ENCODE peak calls at places on chromosomes 6 and 20, in ten cellular contexts. One of them, this sample, is unnamed.

GRCh38 chr6:129863664-129864063 is 2.5 kb upstream of the TMEM244 start:
- DNase-seq in IMR-90: peak
- DNase-seq in kidney epithelial cell: no peak
- DNase-seq in hepatocyte: no peak
- DNase-seq in cardiac fibroblast: peak
- DNase-seq in progenitor cell of endocrine pancreas: no peak
- DNase-seq in tibial artery: no peak
- DNase-seq in fibroblast of mammary gland: peak
- DNase-seq in GM12865: no peak
- DNase-seq in lower lobe of right lung: no peak
- DNase-seq in this sample: no peak

GRCh38 chr20:42981258-42981657 is 208.4 kb downstream of the PTPRT start:
- DNase-seq in progenitor cell of endocrine pancreas: no peak
- DNase-seq in IMR-90: no peak
- DNase-seq in hepatocyte: no peak
- DNase-seq in kidney epithelial cell: no peak
- DNase-seq in tibial artery: no peak
- DNase-seq in fibroblast of mammary gland: no peak
- DNase-seq in lower lobe of right lung: no peak
- DNase-seq in cardiac fibroblast: no peak
- DNase-seq in GM12865: no peak
- DNase-seq in this sample: no peak

GRCh38 chr6:21740719-21741118 is 147.2 kb downstream of the SOX4 start:
- DNase-seq in cardiac fibroblast: peak
- DNase-seq in IMR-90: peak
- DNase-seq in tibial artery: no peak
- DNase-seq in fibroblast of mammary gland: peak
- DNase-seq in kidney epithelial cell: no peak
- DNase-seq in lower lobe of right lung: no peak
- DNase-seq in GM12865: no peak
- DNase-seq in progenitor cell of endocrine pancreas: no peak
- DNase-seq in hepatocyte: no peak
- DNase-seq in this sample: no peak

GRCh38 chr20:20076297-20077065 is 24.1 kb downstream of the CFAP61 start:
- DNase-seq in cardiac fibroblast: peak
- DNase-seq in hepatocyte: peak
- DNase-seq in kidney epithelial cell: no peak
- DNase-seq in tibial artery: no peak
- DNase-seq in fibroblast of mammary gland: peak
- DNase-seq in lower lobe of right lung: no peak
- DNase-seq in IMR-90: peak
- DNase-seq in progenitor cell of endocrine pancreas: no peak
- DNase-seq in GM12865: no peak
- DNase-seq in this sample: no peak

GRCh38 chr20:8749986-8750385 is 318.9 kb upstream of the PLCB4 start:
- DNase-seq in tibial artery: no peak
- DNase-seq in GM12865: no peak
- DNase-seq in fibroblast of mammary gland: peak
- DNase-seq in kidney epithelial cell: no peak
- DNase-seq in cardiac fibroblast: peak
- DNase-seq in progenitor cell of endocrine pancreas: no peak
- DNase-seq in lower lobe of right lung: no peak
- DNase-seq in hepatocyte: no peak
- DNase-seq in IMR-90: peak
- DNase-seq in this sample: no peak

GRCh38 chr6:134738486-134738885 is 211.4 kb downstream of the ALDH8A1 start:
- DNase-seq in hepatocyte: no peak
- DNase-seq in progenitor cell of endocrine pancreas: no peak
- DNase-seq in GM12865: no peak
- DNase-seq in lower lobe of right lung: no peak
- DNase-seq in fibroblast of mammary gland: no peak
- DNase-seq in cardiac fibroblast: no peak
- DNase-seq in tibial artery: no peak
- DNase-seq in IMR-90: no peak
- DNase-seq in kidney epithelial cell: no peak
- DNase-seq in this sample: no peak

GRCh38 chr6:165834613-165835259 is 171.7 kb upstream of the PDE10A start:
- DNase-seq in lower lobe of right lung: peak
- DNase-seq in GM12865: no peak
- DNase-seq in fibroblast of mammary gland: peak
- DNase-seq in progenitor cell of endocrine pancreas: no peak
- DNase-seq in kidney epithelial cell: no peak
- DNase-seq in tibial artery: no peak
- DNase-seq in cardiac fibroblast: peak
- DNase-seq in IMR-90: peak
- DNase-seq in hepatocyte: peak
- DNase-seq in this sample: no peak

GRCh38 chr6:51949451-51949850 is 138.0 kb downstream of the PKHD1 start:
- DNase-seq in IMR-90: no peak
- DNase-seq in kidney epithelial cell: no peak
- DNase-seq in tibial artery: no peak
- DNase-seq in hepatocyte: no peak
- DNase-seq in progenitor cell of endocrine pancreas: no peak
- DNase-seq in GM12865: no peak
- DNase-seq in lower lobe of right lung: no peak
- DNase-seq in fibroblast of mammary gland: no peak
- DNase-seq in cardiac fibroblast: no peak
- DNase-seq in this sample: no peak

GRCh38 chr6:1346101-1346500 is 34.2 kb downstream of the FOXQ1 start:
- DNase-seq in fibroblast of mammary gland: no peak
- DNase-seq in cardiac fibroblast: no peak
- DNase-seq in progenitor cell of endocrine pancreas: no peak
- DNase-seq in kidney epithelial cell: no peak
- DNase-seq in hepatocyte: no peak
- DNase-seq in GM12865: no peak
- DNase-seq in lower lobe of right lung: no peak
- DNase-seq in IMR-90: peak
- DNase-seq in tibial artery: no peak
- DNase-seq in this sample: no peak

DNA sequence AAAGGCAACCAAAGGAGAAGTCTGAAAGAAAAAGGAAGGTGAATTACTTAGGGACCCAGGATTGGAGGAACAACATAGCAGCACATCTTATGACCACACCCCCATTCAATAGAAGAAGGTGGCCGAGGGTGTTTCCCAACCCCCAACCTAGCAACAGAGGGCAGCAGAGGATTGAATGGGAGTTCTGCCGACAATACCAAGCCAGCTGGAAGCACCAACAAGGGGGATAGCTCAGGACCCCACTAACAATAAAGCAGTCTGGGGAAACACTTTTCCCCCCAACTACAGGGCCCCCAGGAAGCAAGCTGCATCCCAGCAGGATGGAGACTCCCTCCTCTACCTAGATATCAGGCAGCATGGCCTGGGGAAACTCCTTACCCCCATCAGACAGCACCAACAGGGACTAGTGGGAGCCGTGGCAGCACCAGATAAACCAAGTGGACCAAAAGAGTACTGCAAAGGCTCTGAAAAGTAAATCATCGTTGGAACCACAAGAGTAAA is 67.7 kb downstream of the ZHX3 start:
- DNase-seq in kidney epithelial cell: no peak
- DNase-seq in IMR-90: peak
- DNase-seq in fibroblast of mammary gland: peak
- DNase-seq in lower lobe of right lung: no peak
- DNase-seq in hepatocyte: peak
- DNase-seq in tibial artery: no peak
- DNase-seq in cardiac fibroblast: peak
- DNase-seq in GM12865: peak
- DNase-seq in progenitor cell of endocrine pancreas: no peak
- DNase-seq in this sample: peak
- TF ChIP-seq CTCF in kidney epithelial cell: peak
- TF ChIP-seq CTCF in IMR-90: peak
- TF ChIP-seq CTCF in fibroblast of mammary gland: peak
- TF ChIP-seq CTCF in lower lobe of right lung: peak
- TF ChIP-seq CTCF in hepatocyte: peak
- TF ChIP-seq CTCF in tibial artery: peak
- TF ChIP-seq CTCF in cardiac fibroblast: peak
- TF ChIP-seq CTCF in GM12865: peak
- TF ChIP-seq CTCF in progenitor cell of endocrine pancreas: peak
- TF ChIP-seq CTCF in this sample: no peak

GRCh38 chr6:55957961-55958422 is 82.6 kb upstream of the BMP5 start:
- DNase-seq in fibroblast of mammary gland: peak
- DNase-seq in lower lobe of right lung: no peak
- DNase-seq in hepatocyte: no peak
- DNase-seq in cardiac fibroblast: no peak
- DNase-seq in tibial artery: no peak
- DNase-seq in GM12865: no peak
- DNase-seq in progenitor cell of endocrine pancreas: no peak
- DNase-seq in IMR-90: peak
- DNase-seq in kidney epithelial cell: no peak
- DNase-seq in this sample: no peak

GRCh38 chr6:55958790-55959189 is 83.4 kb upstream of the BMP5 start:
- DNase-seq in tibial artery: no peak
- DNase-seq in cardiac fibroblast: no peak
- DNase-seq in lower lobe of right lung: no peak
- DNase-seq in IMR-90: no peak
- DNase-seq in kidney epithelial cell: no peak
- DNase-seq in fibroblast of mammary gland: no peak
- DNase-seq in progenitor cell of endocrine pancreas: no peak
- DNase-seq in GM12865: no peak
- DNase-seq in hepatocyte: no peak
- DNase-seq in this sample: no peak

GRCh38 chr6:55964136-55964535 is 88.7 kb upstream of the BMP5 start:
- DNase-seq in fibroblast of mammary gland: no peak
- DNase-seq in GM12865: no peak
- DNase-seq in IMR-90: no peak
- DNase-seq in lower lobe of right lung: no peak
- DNase-seq in progenitor cell of endocrine pancreas: no peak
- DNase-seq in tibial artery: no peak
- DNase-seq in kidney epithelial cell: no peak
- DNase-seq in cardiac fibroblast: no peak
- DNase-seq in hepatocyte: no peak
- DNase-seq in this sample: no peak

GRCh38 chr6:55960344-55960743 is 85.0 kb upstream of the BMP5 start:
- DNase-seq in hepatocyte: no peak
- DNase-seq in cardiac fibroblast: no peak
- DNase-seq in progenitor cell of endocrine pancreas: no peak
- DNase-seq in lower lobe of right lung: no peak
- DNase-seq in IMR-90: no peak
- DNase-seq in GM12865: no peak
- DNase-seq in kidney epithelial cell: no peak
- DNase-seq in fibroblast of mammary gland: no peak
- DNase-seq in tibial artery: no peak
- DNase-seq in this sample: no peak

GRCh38 chr6:55963301-55963700 is 87.9 kb upstream of the BMP5 start:
- DNase-seq in fibroblast of mammary gland: peak
- DNase-seq in kidney epithelial cell: no peak
- DNase-seq in hepatocyte: no peak
- DNase-seq in IMR-90: no peak
- DNase-seq in tibial artery: no peak
- DNase-seq in GM12865: no peak
- DNase-seq in progenitor cell of endocrine pancreas: no peak
- DNase-seq in cardiac fibroblast: peak
- DNase-seq in lower lobe of right lung: no peak
- DNase-seq in this sample: no peak
- TF ChIP-seq CTCF in fibroblast of mammary gland: peak
- TF ChIP-seq CTCF in kidney epithelial cell: peak
- TF ChIP-seq CTCF in hepatocyte: peak
- TF ChIP-seq CTCF in IMR-90: peak
- TF ChIP-seq CTCF in tibial artery: no peak
- TF ChIP-seq CTCF in GM12865: no peak
- TF ChIP-seq CTCF in progenitor cell of endocrine pancreas: peak
- TF ChIP-seq CTCF in cardiac fibroblast: peak
- TF ChIP-seq CTCF in lower lobe of right lung: no peak
- TF ChIP-seq CTCF in this sample: no peak

GRCh38 chr6:160299559-160299958 is 40.9 kb upstream of the SLC22A2 start:
- DNase-seq in GM12865: no peak
- DNase-seq in cardiac fibroblast: no peak
- DNase-seq in kidney epithelial cell: no peak
- DNase-seq in progenitor cell of endocrine pancreas: no peak
- DNase-seq in IMR-90: no peak
- DNase-seq in fibroblast of mammary gland: no peak
- DNase-seq in lower lobe of right lung: no peak
- DNase-seq in tibial artery: no peak
- DNase-seq in hepatocyte: no peak
- DNase-seq in this sample: no peak

GRCh38 chr6:160301341-160301740 is 42.7 kb upstream of the SLC22A2 start:
- DNase-seq in progenitor cell of endocrine pancreas: no peak
- DNase-seq in GM12865: no peak
- DNase-seq in fibroblast of mammary gland: no peak
- DNase-seq in tibial artery: no peak
- DNase-seq in IMR-90: no peak
- DNase-seq in kidney epithelial cell: no peak
- DNase-seq in cardiac fibroblast: no peak
- DNase-seq in hepatocyte: no peak
- DNase-seq in lower lobe of right lung: no peak
- DNase-seq in this sample: no peak

GRCh38 chr6:160293844-160294243 is 35.2 kb upstream of the SLC22A2 start:
- DNase-seq in fibroblast of mammary gland: no peak
- DNase-seq in cardiac fibroblast: peak
- DNase-seq in GM12865: no peak
- DNase-seq in lower lobe of right lung: peak
- DNase-seq in tibial artery: no peak
- DNase-seq in progenitor cell of endocrine pancreas: no peak
- DNase-seq in hepatocyte: peak
- DNase-seq in IMR-90: no peak
- DNase-seq in kidney epithelial cell: no peak
- DNase-seq in this sample: no peak

GRCh38 chr6:160300076-160300695 is 41.6 kb upstream of the SLC22A2 start:
- DNase-seq in progenitor cell of endocrine pancreas: no peak
- DNase-seq in GM12865: no peak
- DNase-seq in kidney epithelial cell: no peak
- DNase-seq in hepatocyte: peak
- DNase-seq in fibroblast of mammary gland: no peak
- DNase-seq in cardiac fibroblast: no peak
- DNase-seq in tibial artery: no peak
- DNase-seq in lower lobe of right lung: no peak
- DNase-seq in IMR-90: no peak
- DNase-seq in this sample: no peak

DNA sequence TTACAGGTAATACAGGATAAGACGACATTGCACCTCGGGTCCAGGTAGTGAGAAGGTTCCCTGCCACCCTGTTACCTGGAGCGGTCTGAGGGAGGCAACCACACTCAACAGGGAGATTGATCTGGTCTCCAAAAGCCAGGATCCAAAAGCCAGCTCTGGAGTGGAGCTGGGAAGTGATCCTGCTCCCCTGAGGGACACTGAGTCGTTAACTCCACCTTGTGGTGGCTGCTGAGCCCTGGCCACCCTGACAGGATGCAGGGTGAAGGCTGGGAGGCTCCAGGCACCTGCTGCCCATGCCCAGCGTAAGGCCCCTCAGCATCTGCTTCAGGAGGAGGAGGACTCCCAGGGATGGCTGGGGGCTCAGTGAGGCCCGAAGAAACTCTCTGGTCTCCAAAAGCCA is 38.7 kb upstream of the SLC22A2 start:
- DNase-seq in progenitor cell of endocrine pancreas: no peak
- DNase-seq in GM12865: no peak
- DNase-seq in lower lobe of right lung: no peak
- DNase-seq in fibroblast of mammary gland: no peak
- DNase-seq in kidney epithelial cell: no peak
- DNase-seq in cardiac fibroblast: no peak
- DNase-seq in tibial artery: no peak
- DNase-seq in IMR-90: no peak
- DNase-seq in hepatocyte: peak
- DNase-seq in this sample: no peak
- TF ChIP-seq CTCF in progenitor cell of endocrine pancreas: peak
- TF ChIP-seq CTCF in GM12865: no peak
- TF ChIP-seq CTCF in lower lobe of right lung: no peak
- TF ChIP-seq CTCF in fibroblast of mammary gland: no peak
- TF ChIP-seq CTCF in kidney epithelial cell: peak
- TF ChIP-seq CTCF in cardiac fibroblast: no peak
- TF ChIP-seq CTCF in tibial artery: no peak
- TF ChIP-seq CTCF in IMR-90: no peak
- TF ChIP-seq CTCF in hepatocyte: peak
- TF ChIP-seq CTCF in this sample: no peak

GRCh38 chr6:36724514-36725385 is 27.1 kb downstream of the RAB44 start:
- DNase-seq in kidney epithelial cell: peak
- DNase-seq in progenitor cell of endocrine pancreas: peak
- DNase-seq in lower lobe of right lung: peak
- DNase-seq in hepatocyte: peak
- DNase-seq in cardiac fibroblast: peak
- DNase-seq in tibial artery: peak
- DNase-seq in GM12865: peak
- DNase-seq in fibroblast of mammary gland: peak
- DNase-seq in IMR-90: peak
- DNase-seq in this sample: peak
- TF ChIP-seq CTCF in kidney epithelial cell: peak
- TF ChIP-seq CTCF in progenitor cell of endocrine pancreas: peak
- TF ChIP-seq CTCF in lower lobe of right lung: peak
- TF ChIP-seq CTCF in hepatocyte: peak
- TF ChIP-seq CTCF in cardiac fibroblast: peak
- TF ChIP-seq CTCF in tibial artery: peak
- TF ChIP-seq CTCF in GM12865: peak
- TF ChIP-seq CTCF in fibroblast of mammary gland: peak
- TF ChIP-seq CTCF in IMR-90: peak
- TF ChIP-seq CTCF in this sample: peak

This sample was measured in GM10248.